ENCODE peak calls at places on chromosomes 12 and 14, in five cellular contexts. G, M, P, C and T are unnamed samples. For H3K36me3, the result is how much of the 10 kb centered on the place peaks cover.

GRCh38 chr14:69428289-69428998 is 30.0 kb downstream of the SLC39A9 start:
- DNase-seq in P (no peak), C (no peak), G (no peak), M (no peak), T (no peak)

GRCh38 chr12:85968606-85969005 is 94.5 kb downstream of the NTS start:
- DNase-seq in P (no peak), G (no peak), C (no peak), M (no peak), T (no peak)

GRCh38 chr12:116964004-116964739 is 53.4 kb downstream of the FBXW8 start:
- DNase-seq in P (no peak), G (no peak), M (peak), C (no peak), T (no peak)

GRCh38 chr12:27969901-27970390 is 2.6 kb downstream of the PTHLH start:
- DNase-seq in G (peak), M (peak), P (peak), C (peak), T (peak)

GRCh38 chr14:103711516-103712431 is 3.5 kb downstream of the XRCC3 start:
- DNase-seq in C (peak), P (no peak), G (no peak), M (no peak), T (peak)

GRCh38 chr12:33795536-33795935 is 226.8 kb upstream of the ALG10 start:
- DNase-seq in C (peak), P (no peak), G (no peak), M (no peak), T (peak)

GRCh38 chr14:96920023-96920422 is 122.8 kb downstream of the VRK1 start:
- DNase-seq in C (no peak), P (no peak), G (no peak), M (no peak), T (no peak)

GRCh38 chr12:122661938-122662337 is 41.2 kb downstream of the HCAR2 start:
- DNase-seq in M (no peak), G (no peak), C (no peak), P (no peak), T (no peak)

GRCh38 chr14:104820669-104821228 is 19.8 kb downstream of the ZBTB42 start:
- DNase-seq in G (peak), M (peak), C (peak), P (peak), T (no peak)

GRCh38 chr12:90922068-90922743 is 32.8 kb downstream of the CCER1 start:
- DNase-seq in C (peak), G (no peak), P (no peak), M (peak), T (peak)

GRCh38 chr14:91996951-91997371 is 42.9 kb downstream of the TRIP11 start:
- DNase-seq in P (peak), G (peak), C (peak), M (peak), T (peak)

GRCh38 chr12:179885-180284 is 34.1 kb downstream of the SLC6A12 start:
- DNase-seq in C (no peak), G (no peak), P (no peak), M (no peak), T (no peak)

GRCh38 chr14:92513204-92513965 is at the start of gene RIN3:
- DNase-seq in G (peak), C (peak), M (peak), P (peak), T (peak)

GRCh38 chr14:63470877-63471565 is 72.2 kb downstream of the PPP2R5E start:
- DNase-seq in G (no peak), P (peak), C (peak), M (peak), T (peak)

GRCh38 chr12:65533177-65533883 is 254.8 kb downstream of the MSRB3 start:
- DNase-seq in C (no peak), G (no peak), P (no peak), M (peak), T (peak)

GRCh38 chr12:125184213-125184952 is 119.1 kb downstream of the AACS start:
- DNase-seq in G (no peak), P (no peak), M (no peak), C (no peak), T (no peak)

GRCh38 chr14:24441904-24442239 is 704 bp downstream of the SDR39U1 start:
- DNase-seq in M (peak), C (no peak), G (no peak), P (no peak), T (peak)

GRCh38 chr12:56951582-56952339 is 5.6 kb downstream of the RDH16 start:
- DNase-seq in M (no peak), C (no peak), G (no peak), P (no peak), T (no peak)

GRCh38 chr12:113207621-113208040 is 13.6 kb upstream of the TPCN1 start:
- DNase-seq in G (no peak), P (no peak), M (no peak), C (no peak), T (no peak)

GRCh38 chr12:85029456-85029855 is 6.6 kb downstream of the TSPAN19 start:
- DNase-seq in P (peak), C (peak), M (peak), G (peak), T (peak)

GRCh38 chr14:64919618-64920017 is 5.4 kb downstream of the CHURC1 start:
- DNase-seq in C (no peak), P (peak), M (no peak), G (peak), T (no peak)

GRCh38 chr14:95695051-95695450 is 8.8 kb downstream of the TCL1B start:
- DNase-seq in M (no peak), C (no peak), G (no peak), P (no peak), T (no peak)

GRCh38 chr14:95695913-95696312 is 9.7 kb downstream of the TCL1B start:
- DNase-seq in P (no peak), G (no peak), C (no peak), M (no peak), T (no peak)

GRCh38 chr14:95697764-95698163 is 11.5 kb downstream of the TCL1B start:
- DNase-seq in G (no peak), C (no peak), M (no peak), P (no peak), T (no peak)

GRCh38 chr14:95698287-95698686 is 12.1 kb downstream of the TCL1B start:
- DNase-seq in P (no peak), C (no peak), G (no peak), M (no peak), T (no peak)

DNA sequence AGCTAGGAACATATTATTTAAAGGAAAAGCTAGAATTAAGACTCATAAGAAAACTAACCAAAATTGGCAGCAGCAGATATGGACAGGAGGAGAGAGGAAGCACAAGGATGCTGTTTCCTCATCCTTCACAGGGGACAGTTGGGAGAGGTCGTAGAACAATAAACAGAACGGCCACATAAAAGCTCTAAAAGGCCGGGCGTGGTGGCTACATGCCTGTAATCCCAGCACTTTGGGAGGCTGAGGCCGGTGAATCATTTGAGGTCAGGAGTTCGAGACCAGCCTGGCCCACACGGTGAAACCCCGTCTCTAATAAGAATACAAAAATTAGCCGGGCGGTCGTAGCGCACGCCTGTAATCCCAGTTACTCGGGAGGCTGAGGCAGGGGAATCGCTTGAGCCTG is 10.5 kb downstream of the TCL1B start:
- DNase-seq in M (no peak), G (no peak), P (no peak), C (no peak), T (no peak)
- H3K4me2 ChIP-seq in M (no peak), G (no peak), P (no peak), C (no peak), T (no peak)

DNA sequence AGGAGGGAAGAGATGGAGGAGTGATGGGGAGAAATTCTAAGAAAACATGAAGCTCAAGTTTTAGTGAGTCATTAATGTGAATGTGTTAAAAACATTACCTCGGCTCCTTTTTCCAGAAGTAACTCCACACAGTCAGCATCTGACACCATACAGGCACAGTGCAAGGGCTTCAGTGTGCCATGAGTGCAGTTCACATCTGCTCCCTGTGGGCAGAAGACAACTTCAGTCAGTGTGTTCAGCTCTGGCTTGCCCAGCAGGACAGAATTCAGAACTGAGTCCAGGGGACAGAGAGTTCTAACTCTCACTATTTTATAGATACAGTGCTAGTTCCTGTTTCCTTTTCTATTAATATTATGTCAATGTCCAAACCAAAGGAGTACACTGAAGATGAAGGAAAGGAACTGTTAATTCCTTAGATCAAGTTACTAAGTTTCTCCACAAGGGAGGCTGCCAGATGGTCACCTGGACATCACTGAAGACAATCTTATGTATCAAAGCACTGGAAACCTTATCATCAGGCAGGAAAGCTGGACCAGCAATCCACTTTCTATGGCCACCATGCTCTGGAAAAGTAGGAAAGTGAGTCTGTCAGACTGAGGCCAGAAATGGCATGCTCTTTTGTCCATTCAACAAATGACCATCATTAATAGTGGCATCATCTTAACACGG is 6.1 kb downstream of the ASB8 start:
- DNase-seq in G (no peak), M (no peak), C (no peak), P (no peak), T (no peak)
- H3K36me3 ChIP-seq in G (under half), M (under half), C (under half), P (under half), T (under half)

DNA sequence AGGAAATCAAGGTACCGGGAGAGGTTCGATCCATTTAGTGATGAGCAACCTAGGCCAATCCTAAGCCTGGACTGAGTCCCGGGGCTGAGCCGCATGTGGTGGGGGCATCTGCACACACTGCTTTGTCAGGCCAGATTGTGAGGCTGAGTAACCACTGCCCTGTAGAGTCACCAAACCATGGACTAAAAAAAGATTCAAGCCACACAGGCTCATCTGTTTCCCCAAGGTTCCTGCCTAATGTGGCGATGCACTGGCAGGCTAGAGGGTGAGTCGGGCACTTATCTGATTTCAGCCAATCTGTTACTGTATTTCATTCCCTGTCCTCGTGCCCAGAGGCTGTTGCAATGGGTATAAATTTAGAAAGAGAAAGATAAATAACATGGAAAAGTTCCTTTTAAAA is 140.8 kb downstream of the TTC7B start:
- DNase-seq in M (peak), C (no peak), G (no peak), P (no peak), T (peak)
- H3K4me2 ChIP-seq in M (no peak), C (no peak), G (no peak), P (no peak), T (no peak)

GRCh38 chr12:129909051-129910020 is 5.5 kb upstream of the TMEM132D start:
- DNase-seq in C (no peak), M (no peak), G (no peak), P (no peak), T (no peak)
- H3K36me3 ChIP-seq in C (under half), M (under half), G (under half), P (under half), T (under half)

GRCh38 chr12:111953455-111953854 is 59.5 kb downstream of the TMEM116 start:
- DNase-seq in P (peak), C (no peak), M (peak), G (no peak), T (no peak)
- H3K4me2 ChIP-seq in P (no peak), C (no peak), M (no peak), G (no peak), T (no peak)

GRCh38 chr12:64469455-64470142 is 17.7 kb downstream of the TBK1 start:
- DNase-seq in M (no peak), G (no peak), C (no peak), P (no peak), T (no peak)
- H3K36me3 ChIP-seq in M (under half), G (under half), C (under half), P (under half), T (half or more)